ENCODE peak calls at places on chromosomes 16 and 17, in four cellular contexts. N is testis, V is GM20000, Z is GM13977. J is an unnamed sample.

GRCh38 chr17:20278805-20279204 is 188.5 kb downstream of the LGALS9B start:
- DNase-seq in N (no peak), V (no peak), Z (no peak), J (no peak)

GRCh38 chr17:77959216-77959925 is 868 bp downstream of the TNRC6C start:
- DNase-seq in N (peak), V (peak), Z (peak), J (peak)

GRCh38 chr17:58254803-58255202 is 16.4 kb downstream of the LPO start:
- DNase-seq in N (no peak), V (no peak), Z (no peak), J (no peak)

GRCh38 chr17:27569257-27569722 is 61.7 kb upstream of the LGALS9 start:
- DNase-seq in N (peak), V (peak), Z (peak), J (peak)

GRCh38 chr17:34892864-34893263 is 68.4 kb downstream of the CCT6B start:
- DNase-seq in N (peak), V (no peak), Z (peak), J (peak)

GRCh38 chr16:68408428-68408827 is 39.9 kb downstream of the SMPD3 start:
- DNase-seq in N (no peak), V (no peak), Z (no peak), J (no peak)

GRCh38 chr16:54957403-54957802 is 26.7 kb downstream of the IRX5 start:
- DNase-seq in N (no peak), V (no peak), Z (peak), J (peak)

GRCh38 chr17:250487-251300 is 69.2 kb upstream of the DOC2B start:
- DNase-seq in N (no peak), V (no peak), Z (no peak), J (no peak)

GRCh38 chr16:13909872-13910303 is 10.1 kb upstream of the ERCC4 start:
- DNase-seq in N (peak), V (no peak), Z (no peak), J (no peak)

DNA sequence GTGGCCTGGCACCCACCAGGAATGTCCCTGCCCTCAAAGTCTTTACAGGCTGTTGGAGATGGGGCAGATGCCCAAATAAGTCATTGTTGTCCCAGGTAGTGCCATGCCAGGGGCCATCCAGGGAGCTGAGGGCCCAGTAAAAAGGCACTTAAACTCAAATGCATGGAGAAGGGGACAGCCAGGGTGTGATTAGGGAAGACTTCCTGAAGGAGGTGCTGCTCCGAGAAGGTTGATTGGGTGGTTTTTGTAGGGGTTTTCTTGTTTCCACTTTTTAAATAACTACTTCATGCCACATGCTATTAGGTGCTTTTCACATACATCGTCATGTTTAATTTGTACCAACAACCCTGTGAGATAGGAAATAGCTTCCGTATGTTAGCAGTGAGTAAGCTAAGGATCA is 66.9 kb downstream of the RAI1 start:
- DNase-seq in N (no peak), V (no peak), Z (no peak), J (no peak)
- TF ChIP-seq CTCF in N (no peak), V (peak), Z (no peak), J (no peak)

GRCh38 chr16:52581530-52581929 is 34.6 kb upstream of the TOX3 start:
- DNase-seq in N (no peak), V (no peak), Z (no peak), J (no peak)
- TF ChIP-seq CTCF in N (no peak), V (peak), Z (peak), J (no peak)

DNA sequence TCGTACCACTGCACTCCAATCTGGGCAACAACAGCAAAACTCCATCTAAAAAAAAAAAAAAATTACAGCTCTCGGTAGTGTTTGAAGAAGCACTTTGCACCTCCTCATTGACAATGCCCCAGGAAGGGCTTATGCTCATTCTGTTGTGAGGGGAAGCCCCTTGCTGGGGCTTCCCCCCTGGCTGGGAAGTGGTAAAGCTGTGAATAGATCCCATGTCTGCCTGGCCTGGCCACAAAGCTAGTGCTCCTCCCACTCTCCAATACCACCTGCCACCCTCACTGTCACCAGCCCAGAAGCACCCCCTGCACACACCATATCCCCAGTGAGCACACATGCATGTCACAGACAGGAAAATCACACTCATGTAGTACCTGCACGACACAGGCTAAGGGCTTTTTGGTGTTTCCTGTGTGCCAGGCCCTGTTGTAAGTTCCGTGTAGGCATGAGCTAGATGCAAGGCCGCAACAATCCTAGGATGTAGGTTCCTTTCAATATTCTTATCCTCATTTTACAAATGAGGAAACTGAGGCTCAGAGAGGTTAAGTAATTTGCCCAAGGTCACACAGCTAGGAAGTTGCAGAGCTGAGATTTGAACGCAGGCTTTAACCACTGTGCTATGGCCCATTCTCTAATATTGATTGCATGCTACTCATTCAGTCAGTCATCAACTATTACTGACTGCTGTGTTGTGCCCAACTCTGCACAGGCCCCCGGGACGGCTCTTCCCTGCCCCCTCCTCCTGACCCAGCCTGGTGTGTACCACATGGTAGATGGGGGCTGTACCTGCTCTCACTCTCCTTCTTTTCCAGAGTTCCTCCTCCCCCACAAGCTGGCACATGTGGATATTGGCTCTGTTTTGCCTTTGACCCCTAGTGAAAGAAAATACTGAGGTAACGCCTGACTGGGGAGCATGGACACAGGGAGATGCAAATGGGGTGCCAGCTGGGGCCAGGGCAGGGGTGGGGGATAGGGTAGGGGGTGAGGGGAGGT is 11.9 kb upstream of the COL1A1 start:
- DNase-seq in N (no peak), V (peak), Z (peak), J (peak)
- TF ChIP-seq CTCF in N (no peak), V (no peak), Z (peak), J (no peak)

DNA sequence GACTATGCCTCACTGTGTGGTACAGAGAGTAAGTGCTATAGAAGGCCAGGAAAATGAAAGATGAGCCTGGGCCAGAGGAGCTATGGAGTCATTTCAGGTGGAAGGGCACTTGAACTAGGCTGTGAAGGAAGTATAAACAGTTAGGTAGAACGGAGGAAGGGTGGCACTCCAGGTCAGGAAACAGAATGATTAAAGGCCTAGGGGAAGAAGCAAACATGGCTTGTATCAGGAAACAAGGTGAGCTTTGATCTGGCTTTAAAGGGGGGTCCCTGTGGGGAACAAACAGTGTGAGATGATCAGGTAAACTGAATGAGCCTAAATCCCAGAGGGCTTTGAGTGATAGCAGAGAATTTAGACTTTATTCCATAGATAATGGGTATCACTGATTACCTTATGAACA is 16.9 kb downstream of the MAP3K3 start:
- DNase-seq in N (no peak), V (no peak), Z (no peak), J (no peak)
- TF ChIP-seq CTCF in N (no peak), V (no peak), Z (no peak), J (no peak)

DNA sequence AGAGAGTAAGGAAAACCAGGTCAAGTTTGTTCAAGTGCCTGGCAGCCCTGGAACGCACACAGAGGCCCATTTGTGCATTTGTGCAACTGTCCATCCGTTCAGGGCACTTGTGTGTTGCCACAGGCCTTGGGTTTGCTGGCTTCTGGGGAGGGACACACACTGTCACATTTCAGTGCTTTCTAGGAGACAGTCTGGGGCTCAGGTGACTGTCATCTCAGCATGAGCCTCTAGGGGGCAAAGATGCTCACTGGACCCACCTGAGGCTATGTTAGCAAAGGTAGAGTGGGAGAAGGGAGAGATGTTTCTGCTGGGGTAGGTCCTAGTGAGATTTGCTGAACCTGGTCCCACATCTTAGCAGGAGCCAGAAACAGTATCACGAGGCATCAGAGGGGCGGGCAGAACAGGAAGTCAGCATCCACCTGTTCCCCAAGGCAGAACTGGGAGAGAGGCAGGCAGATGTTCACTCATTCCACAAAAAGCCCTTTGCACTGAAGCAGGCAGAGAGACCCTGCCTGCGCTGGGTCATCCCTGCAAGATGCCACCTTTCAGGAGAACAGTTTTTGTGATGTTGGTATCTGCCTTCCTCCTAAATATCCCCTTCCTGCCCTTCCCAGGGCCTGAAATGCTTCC is 48.5 kb downstream of the RAI1 start:
- DNase-seq in N (no peak), V (peak), Z (peak), J (peak)
- TF ChIP-seq CTCF in N (peak), V (peak), Z (peak), J (peak)

DNA sequence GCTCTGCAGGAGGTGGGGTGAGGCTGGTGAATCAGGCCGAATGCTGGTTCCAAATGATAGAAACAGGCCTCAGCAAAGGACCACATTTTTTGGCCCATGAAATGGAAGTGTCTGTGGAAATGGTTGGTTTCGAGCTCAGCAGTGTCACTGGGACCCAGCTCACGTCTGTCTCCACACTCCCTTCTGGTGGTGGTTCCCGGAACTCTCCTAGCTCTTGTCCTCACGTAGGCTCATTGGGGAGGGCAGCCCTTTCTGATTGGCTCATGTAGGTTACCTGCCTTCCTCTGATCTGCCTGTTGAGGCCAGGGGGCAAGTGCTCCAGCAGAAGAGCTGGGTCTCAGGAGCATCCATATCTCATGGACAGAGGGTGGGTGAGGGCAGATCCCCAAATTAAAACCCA is 4.0 kb downstream of the ALG1 start:
- DNase-seq in N (no peak), V (no peak), Z (no peak), J (no peak)
- TF ChIP-seq CTCF in N (no peak), V (no peak), Z (no peak), J (no peak)

GRCh38 chr16:1450218-1450617 is 5.9 kb upstream of the CCDC154 start:
- DNase-seq in N (no peak), V (no peak), Z (no peak), J (no peak)
- TF ChIP-seq CTCF in N (no peak), V (no peak), Z (no peak), J (no peak)

DNA sequence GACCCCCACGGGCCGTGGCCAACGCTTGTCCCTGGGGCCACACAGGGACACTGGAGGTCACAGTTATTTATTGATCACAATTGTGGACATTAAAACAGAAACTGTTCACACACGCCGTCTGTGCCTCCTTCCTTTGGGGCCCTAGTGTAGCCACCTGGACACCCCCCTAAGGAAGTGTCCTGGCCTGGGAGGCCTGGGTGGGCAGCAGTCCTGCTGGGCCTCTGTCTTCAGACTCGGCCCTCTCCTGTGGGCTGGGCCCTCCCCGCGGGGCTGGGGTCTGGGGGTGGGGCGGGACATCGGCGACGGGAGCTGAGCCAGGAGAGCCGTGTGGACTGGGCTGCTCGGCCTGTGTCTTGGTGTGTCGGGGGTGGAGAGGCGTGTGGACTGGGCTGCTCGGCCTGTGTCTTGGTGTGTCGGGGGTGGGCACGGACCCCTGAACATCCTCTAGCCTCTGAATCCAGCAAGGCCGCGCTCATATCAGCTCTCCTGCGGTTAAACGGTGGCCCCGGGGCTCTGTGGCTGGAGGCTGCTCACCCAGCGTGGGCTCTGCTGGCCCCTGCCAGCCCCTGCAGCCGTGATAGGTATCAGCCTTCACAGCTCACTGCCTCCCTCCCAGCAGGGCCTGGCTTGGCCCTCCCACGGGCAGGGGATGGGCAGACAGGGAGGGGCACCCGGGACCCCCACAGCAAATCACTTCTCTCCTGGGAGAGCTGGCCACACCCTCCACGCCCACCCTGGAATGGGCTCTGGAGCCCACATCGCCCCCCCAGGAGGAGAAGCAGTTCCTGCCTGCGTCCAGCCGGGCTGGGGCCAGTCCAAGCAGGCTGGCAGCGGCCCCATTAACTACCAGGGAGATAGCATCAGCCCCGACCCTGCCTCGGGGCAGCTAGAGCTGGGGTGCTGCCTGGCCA is 1.1 kb upstream of the NHLRC4 start:
- DNase-seq in N (no peak), V (no peak), Z (no peak), J (no peak)
- TF ChIP-seq CTCF in N (no peak), V (no peak), Z (no peak), J (no peak)

DNA sequence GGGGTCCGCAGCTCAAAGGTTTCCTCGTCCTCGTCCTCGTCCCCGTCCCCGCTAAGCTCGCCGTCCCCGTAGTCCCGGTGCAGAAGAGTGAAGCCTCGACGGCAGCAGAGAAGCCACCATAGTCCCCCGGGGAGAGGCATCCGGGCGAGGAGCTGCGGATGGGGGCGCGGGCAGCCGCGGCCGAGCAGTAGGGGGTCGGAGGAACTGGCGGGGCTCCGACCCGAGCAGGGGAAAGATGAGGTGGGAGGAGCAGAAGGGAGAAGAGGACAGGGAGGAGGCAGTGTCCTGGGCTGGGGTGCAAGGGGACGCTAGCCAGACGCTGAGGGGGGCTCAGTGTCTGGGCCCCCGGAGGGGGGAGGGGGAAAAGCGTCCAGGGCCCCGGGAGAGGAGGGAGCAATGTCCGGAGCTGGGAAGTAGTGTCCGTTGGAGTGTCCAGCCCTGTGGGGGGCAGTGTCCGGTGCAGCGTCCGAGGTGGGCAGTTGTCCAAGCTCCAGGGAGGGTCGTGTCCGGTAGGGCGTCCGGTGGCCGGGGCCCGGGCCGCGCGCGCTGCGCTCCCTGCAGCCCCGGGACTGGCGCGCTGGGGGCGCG is at the start of gene PLEKHH3:
- DNase-seq in N (no peak), V (peak), Z (no peak), J (no peak)
- TF ChIP-seq CTCF in N (no peak), V (no peak), Z (peak), J (no peak)

J was measured in activated CD8-positive, alpha-beta T cell treated with anti-CD3 and anti-CD28 coated beads for 36 hours.